ENCODE peak calls at places on chromosomes 13 and 19, in six cellular contexts. G, Q, B, H, W and K are unnamed samples. For H3K79me2, the result is how much of the 10 kb centered on the place peaks cover.

GRCh38 chr13:57311009-57311586 is 144.1 kb downstream of the PRR20E start:
- DNase-seq in G (no peak), Q (peak), H (no peak), W (no peak), B (no peak), K (no peak)

GRCh38 chr19:33174186-33174585 is 19.9 kb upstream of the LRP3 start:
- DNase-seq in B (no peak), H (no peak), W (no peak), Q (no peak), G (no peak), K (no peak)

GRCh38 chr13:73168993-73169401 is 110.2 kb downstream of the KLF5 start:
- DNase-seq in Q (no peak), G (no peak), B (no peak), W (peak), H (no peak), K (peak)

GRCh38 chr13:72692884-72693514 is 34.4 kb downstream of the MZT1 start:
- DNase-seq in G (no peak), Q (peak), W (no peak), B (no peak), H (no peak), K (no peak)

GRCh38 chr19:45554481-45554880 is 30.1 kb downstream of the OPA3 start:
- DNase-seq in H (no peak), B (no peak), Q (no peak), G (no peak), W (no peak), K (no peak)

GRCh38 chr19:49677232-49677881 is at the start of gene PRMT1:
- DNase-seq in B (peak), Q (peak), G (no peak), H (peak), W (peak), K (no peak)

GRCh38 chr13:24288870-24289269 is 20.5 kb upstream of the C1QTNF9 start:
- DNase-seq in Q (no peak), B (no peak), G (no peak), W (no peak), H (no peak), K (no peak)

GRCh38 chr19:8310342-8311055 is 2.3 kb upstream of the CD320 start:
- DNase-seq in H (no peak), B (no peak), G (no peak), W (no peak), Q (no peak), K (no peak)

GRCh38 chr13:30870049-30870884 is 35.8 kb upstream of the MEDAG start:
- DNase-seq in W (peak), B (no peak), Q (peak), G (peak), H (peak), K (peak)

GRCh38 chr19:48813123-48813911 is 2.5 kb upstream of the BCAT2 start:
- DNase-seq in B (peak), G (no peak), H (no peak), Q (peak), W (no peak), K (no peak)

GRCh38 chr13:21435231-21435630 is 23.9 kb downstream of the ZDHHC20 start:
- DNase-seq in H (no peak), Q (no peak), B (no peak), W (no peak), G (no peak), K (no peak)

GRCh38 chr19:932647-933552 is 7.1 kb downstream of the ARID3A start:
- DNase-seq in Q (peak), B (peak), H (no peak), W (no peak), G (peak), K (no peak)

GRCh38 chr13:76735641-76736040 is 150.6 kb downstream of the KCTD12 start:
- DNase-seq in Q (no peak), G (no peak), W (no peak), B (no peak), H (no peak), K (no peak)

GRCh38 chr13:47397739-47398138 is 500.9 kb upstream of the HTR2A start:
- DNase-seq in B (no peak), W (peak), Q (peak), H (no peak), G (peak), K (no peak)

GRCh38 chr13:44934724-44935123 is 54.5 kb downstream of the NUFIP1 start:
- DNase-seq in Q (no peak), B (no peak), H (no peak), W (peak), G (peak), K (peak)

GRCh38 chr13:58087566-58087965 is 456.0 kb downstream of the PCDH17 start:
- DNase-seq in H (no peak), W (peak), B (no peak), G (no peak), Q (peak), K (no peak)

GRCh38 chr19:55156202-55157063 is 1.1 kb downstream of the TNNI3 start:
- DNase-seq in Q (peak), W (peak), H (peak), B (peak), G (peak), K (no peak)

GRCh38 chr19:38788478-38789243 is at the start of gene LGALS7B:
- DNase-seq in B (no peak), G (no peak), W (no peak), Q (peak), H (no peak), K (no peak)

GRCh38 chr13:114063545-114064515 is 68.6 kb downstream of the RASA3 start:
- DNase-seq in Q (no peak), H (no peak), W (peak), B (peak), G (peak), K (no peak)

GRCh38 chr13:112064222-112064621 is 2.7 kb upstream of the SOX1 start:
- DNase-seq in Q (no peak), W (no peak), H (no peak), B (no peak), G (no peak), K (no peak)

GRCh38 chr19:12695514-12695913 is 917 bp downstream of the FBXW9 start:
- DNase-seq in Q (no peak), B (no peak), G (no peak), H (no peak), W (no peak), K (no peak)

GRCh38 chr19:19661141-19661674 is 2.3 kb downstream of the ATP13A1 start:
- DNase-seq in B (no peak), W (no peak), G (no peak), Q (no peak), H (no peak), K (no peak)
- H3K4me2 ChIP-seq in B (peak), W (peak), G (peak), Q (peak), H (peak), K (peak)

GRCh38 chr13:48998893-48999292 is 23.2 kb downstream of the FNDC3A start:
- DNase-seq in Q (no peak), B (no peak), G (no peak), H (no peak), W (no peak), K (no peak)

GRCh38 chr13:48994731-48995130 is 19.0 kb downstream of the FNDC3A start:
- DNase-seq in G (peak), Q (no peak), B (no peak), W (no peak), H (no peak), K (no peak)

DNA sequence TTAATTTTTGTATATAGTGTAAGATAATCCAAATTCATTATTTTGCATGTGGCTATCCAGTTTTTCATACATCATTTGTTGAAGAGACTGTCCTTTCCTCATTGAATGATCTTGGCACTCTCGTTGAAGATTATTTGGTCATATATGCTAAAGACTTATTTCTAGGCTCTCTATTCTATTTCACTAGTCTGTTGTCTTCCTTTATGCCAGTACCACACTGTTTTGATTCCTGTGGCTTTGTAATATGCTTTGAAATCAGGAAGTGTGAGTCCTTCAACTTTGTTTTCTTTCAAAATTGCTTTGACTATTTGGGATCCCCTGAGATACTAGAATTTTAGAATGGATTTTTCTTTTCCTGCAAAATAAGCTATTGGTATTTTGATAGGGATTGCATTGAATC is 24.5 kb downstream of the FNDC3A start:
- DNase-seq in H (no peak), W (no peak), Q (no peak), G (no peak), B (no peak), K (no peak)
- H3K79me2 ChIP-seq in H (under half), W (under half), Q (half or more), G (under half), B (half or more), K (under half)

GRCh38 chr13:92769064-92769463 is 457.5 kb upstream of the GPC6 start:
- DNase-seq in Q (no peak), G (peak), H (no peak), B (no peak), W (no peak), K (no peak)

GRCh38 chr13:92768592-92768991 is 458.0 kb upstream of the GPC6 start:
- DNase-seq in H (no peak), G (no peak), W (no peak), Q (no peak), B (no peak), K (no peak)

GRCh38 chr13:92761710-92762109 is 464.9 kb upstream of the GPC6 start:
- DNase-seq in G (no peak), B (no peak), W (no peak), H (no peak), Q (no peak), K (no peak)

DNA sequence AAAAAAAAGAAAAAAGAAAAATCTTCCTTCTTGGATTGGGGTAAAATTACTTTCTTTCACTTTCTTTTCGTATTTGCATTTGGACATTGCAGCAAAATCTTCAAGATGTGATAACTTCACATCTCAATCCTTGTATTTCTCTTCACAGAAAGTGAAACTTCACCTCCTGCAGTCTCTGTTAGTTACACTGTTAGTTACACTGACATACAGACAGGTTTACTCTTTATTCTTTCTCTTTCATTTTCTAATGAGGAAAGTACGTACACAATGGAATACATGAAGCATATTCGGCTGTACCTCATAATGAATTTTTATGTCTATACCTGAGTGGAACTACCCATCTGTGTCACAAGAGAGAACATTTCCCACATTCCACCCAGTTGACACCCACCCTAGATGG is 459.1 kb upstream of the GPC6 start:
- DNase-seq in B (no peak), Q (no peak), W (no peak), G (no peak), H (no peak), K (no peak)
- H3K4me2 ChIP-seq in B (no peak), Q (no peak), W (peak), G (no peak), H (no peak), K (no peak)

DNA sequence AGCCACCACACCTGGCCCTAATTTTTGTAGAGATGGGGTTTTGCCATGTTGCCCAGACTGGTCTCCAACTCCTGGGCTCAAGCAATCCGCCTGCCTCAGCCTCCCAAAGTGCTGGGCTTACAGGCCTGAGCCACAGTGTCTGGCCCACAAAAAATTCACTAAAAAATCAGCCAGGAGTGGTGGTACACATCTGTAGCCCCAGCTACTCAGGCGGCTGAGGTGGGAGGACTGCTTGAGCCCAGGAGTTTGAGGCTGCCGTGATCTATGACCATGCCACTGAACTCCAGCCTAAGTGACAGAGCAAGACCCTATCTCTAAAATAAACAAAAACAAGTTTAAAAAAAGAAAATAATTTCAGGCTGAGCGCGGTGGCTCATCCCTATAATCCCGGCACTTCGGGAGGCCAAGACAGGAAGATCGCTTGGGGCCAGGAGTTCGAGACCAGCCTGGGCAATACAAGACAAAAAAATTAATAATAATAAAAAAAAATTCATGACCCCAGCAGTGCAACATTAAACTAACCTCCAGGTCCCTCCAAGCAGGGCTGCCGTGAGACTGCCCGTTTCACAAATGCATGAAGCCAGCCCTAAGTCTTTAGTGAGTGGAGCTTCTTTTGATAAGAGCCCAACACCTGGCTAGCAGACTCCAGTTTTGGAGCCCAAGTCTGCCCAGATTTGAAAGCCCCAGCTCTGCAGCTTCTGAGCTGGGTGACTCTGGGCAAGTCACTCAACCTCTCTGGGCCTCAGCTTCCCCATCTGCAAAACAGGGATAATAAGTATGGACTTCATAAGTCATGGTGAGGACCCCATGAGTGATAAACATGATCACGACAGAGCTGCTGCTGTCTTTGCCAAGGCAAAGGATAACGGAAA is 38.6 kb upstream of the NANOS3 start:
- DNase-seq in H (no peak), Q (no peak), G (no peak), B (no peak), W (no peak), K (no peak)
- H3K79me2 ChIP-seq in H (under half), Q (under half), G (half or more), B (half or more), W (half or more), K (half or more)

GRCh38 chr19:4279530-4280422 is 710 bp downstream of the SHD start:
- DNase-seq in W (no peak), Q (peak), G (no peak), B (peak), H (no peak), K (no peak)
- H3K4me2 ChIP-seq in W (no peak), Q (peak), G (no peak), B (peak), H (no peak), K (no peak)

DNA sequence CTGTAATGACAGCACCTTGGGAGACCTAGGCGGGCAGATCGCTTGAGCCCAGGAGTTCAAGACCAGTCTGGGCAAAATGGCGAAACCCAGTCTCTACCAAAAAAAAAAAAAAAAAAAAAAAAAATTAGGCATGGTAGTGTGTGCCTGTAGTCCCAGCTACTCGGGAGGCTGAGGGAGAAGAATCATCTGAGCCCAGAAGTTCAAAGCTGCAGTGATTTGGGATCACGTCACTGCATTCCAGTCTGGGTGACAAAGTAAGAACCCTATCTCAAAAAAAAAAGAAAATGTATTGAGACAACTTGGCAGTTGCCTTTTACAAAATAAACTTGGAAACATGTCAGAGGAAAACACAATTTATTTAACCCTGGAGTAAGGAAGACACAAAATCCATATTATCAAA is 26.8 kb downstream of the RBM26 start:
- DNase-seq in W (no peak), H (no peak), G (no peak), B (no peak), Q (no peak), K (no peak)
- H3K79me2 ChIP-seq in W (half or more), H (half or more), G (under half), B (half or more), Q (half or more), K (under half)